ENCODE peak calls at places on chromosomes 13 and 19, in eight cellular contexts. L is AG09309, Z is ascending aorta, E is epithelial cell of proximal tubule, W is astrocyte of the spinal cord, K is fibroblast of pulmonary artery, R is esophagus squamous epithelium, Y is AG04449. Q is an unnamed sample.

GRCh38 chr13:49419292-49419691 is 24.6 kb downstream of the CAB39L start:
- DNase-seq in L (no peak), Z (no peak), E (no peak), W (peak), K (no peak), R (no peak), Y (no peak), Q (no peak)

GRCh38 chr19:55255618-55256423 is 3.0 kb downstream of the PPP6R1 start:
- DNase-seq in L (no peak), Z (no peak), E (no peak), W (no peak), K (peak), R (no peak), Y (no peak), Q (no peak)

GRCh38 chr19:23971598-23971997 is 56.9 kb downstream of the ZNF726 start:
- DNase-seq in L (no peak), Z (no peak), E (no peak), W (no peak), K (no peak), R (no peak), Y (no peak), Q (no peak)

GRCh38 chr13:50075619-50076097 is 60.4 kb downstream of the KCNRG start:
- DNase-seq in L (no peak), Z (no peak), E (no peak), W (peak), K (no peak), R (no peak), Y (no peak), Q (no peak)

GRCh38 chr13:110813646-110814624 is 100.4 kb downstream of the ING1 start:
- DNase-seq in L (no peak), Z (no peak), E (no peak), W (no peak), K (no peak), R (no peak), Y (no peak), Q (no peak)

GRCh38 chr19:887072-887471 is 5.9 kb downstream of the MED16 start:
- DNase-seq in L (peak), Z (no peak), E (no peak), W (peak), K (peak), R (no peak), Y (no peak), Q (no peak)

GRCh38 chr13:112061367-112062046 is 5.4 kb upstream of the SOX1 start:
- DNase-seq in L (no peak), Z (no peak), E (no peak), W (no peak), K (no peak), R (no peak), Y (no peak), Q (no peak)

GRCh38 chr19:19218911-19219310 is 7.2 kb downstream of the NCAN start:
- DNase-seq in L (no peak), Z (no peak), E (no peak), W (no peak), K (no peak), R (no peak), Y (no peak), Q (no peak)

GRCh38 chr13:36358352-36358751 is 12.2 kb upstream of the SPART start:
- DNase-seq in L (no peak), Z (no peak), E (no peak), W (no peak), K (no peak), R (no peak), Y (no peak), Q (no peak)

GRCh38 chr13:25874907-25875306 is 176.9 kb downstream of the SHISA2 start:
- DNase-seq in L (no peak), Z (no peak), E (no peak), W (no peak), K (no peak), R (no peak), Y (no peak), Q (no peak)

GRCh38 chr19:38838208-38838985 is 6.8 kb upstream of the ECH1 start:
- DNase-seq in L (no peak), Z (no peak), E (no peak), W (no peak), K (no peak), R (no peak), Y (no peak), Q (no peak)

GRCh38 chr13:52070929-52071523 is 46.5 kb downstream of the UTP14C start:
- DNase-seq in L (peak), Z (no peak), E (no peak), W (peak), K (peak), R (no peak), Y (no peak), Q (no peak)

GRCh38 chr19:17560205-17560595 is 4.8 kb downstream of the COLGALT1 start:
- DNase-seq in L (peak), Z (no peak), E (no peak), W (peak), K (peak), R (no peak), Y (no peak), Q (no peak)

GRCh38 chr13:34897220-34897619 is 44.9 kb upstream of the NBEA start:
- DNase-seq in L (no peak), Z (no peak), E (no peak), W (no peak), K (no peak), R (no peak), Y (no peak), Q (no peak)

GRCh38 chr13:95035311-95036109 is 265.7 kb downstream of the ABCC4 start:
- DNase-seq in L (no peak), Z (no peak), E (no peak), W (no peak), K (no peak), R (no peak), Y (no peak), Q (no peak)

GRCh38 chr19:18304496-18305312 is 18.2 kb downstream of the LSM4 start:
- DNase-seq in L (no peak), Z (peak), E (no peak), W (peak), K (peak), R (no peak), Y (no peak), Q (peak)

GRCh38 chr19:15236886-15237285 is 4.6 kb upstream of the EPHX3 start:
- DNase-seq in L (no peak), Z (no peak), E (no peak), W (no peak), K (no peak), R (no peak), Y (no peak), Q (no peak)

GRCh38 chr19:40612831-40613668 is 11.9 kb downstream of the LTBP4 start:
- DNase-seq in L (no peak), Z (no peak), E (no peak), W (peak), K (peak), R (peak), Y (no peak), Q (peak)

GRCh38 chr13:104875008-104875762 is 1660.3 kb downstream of the EFNB2 start:
- DNase-seq in L (no peak), Z (no peak), E (no peak), W (no peak), K (no peak), R (no peak), Y (no peak), Q (no peak)

GRCh38 chr13:71968025-71968424 is 101.0 kb upstream of the DACH1 start:
- DNase-seq in L (no peak), Z (no peak), E (no peak), W (peak), K (peak), R (no peak), Y (no peak), Q (no peak)

GRCh38 chr13:51101636-51102218 is 9.3 kb downstream of the C13orf42 start:
- DNase-seq in L (no peak), Z (no peak), E (no peak), W (no peak), K (no peak), R (no peak), Y (no peak), Q (no peak)

GRCh38 chr19:36030264-36031148 is 2.2 kb downstream of the CLIP3 start:
- DNase-seq in L (no peak), Z (no peak), E (peak), W (no peak), K (peak), R (no peak), Y (no peak), Q (no peak)

GRCh38 chr19:2624537-2625091 is 77.9 kb downstream of the GNG7 start:
- DNase-seq in L (no peak), Z (no peak), E (no peak), W (no peak), K (no peak), R (no peak), Y (no peak), Q (no peak)

GRCh38 chr13:49641810-49642291 is 13.5 kb downstream of the ARL11 start:
- DNase-seq in L (peak), Z (no peak), E (no peak), W (peak), K (peak), R (peak), Y (peak), Q (no peak)

GRCh38 chr13:20064128-20064527 is 96.7 kb downstream of the GJA3 start:
- DNase-seq in L (no peak), Z (no peak), E (no peak), W (peak), K (peak), R (no peak), Y (no peak), Q (no peak)

GRCh38 chr19:3510727-3511126 is 4.6 kb downstream of the FZR1 start:
- DNase-seq in L (no peak), Z (no peak), E (no peak), W (no peak), K (no peak), R (no peak), Y (no peak), Q (no peak)

GRCh38 chr13:44220948-44221347 is 152.7 kb upstream of the SERP2 start:
- DNase-seq in L (no peak), Z (no peak), E (no peak), W (no peak), K (no peak), R (no peak), Y (no peak), Q (no peak)

GRCh38 chr13:33014291-33014690 is 1.9 kb upstream of the KL start:
- DNase-seq in L (no peak), Z (no peak), E (no peak), W (no peak), K (no peak), R (no peak), Y (no peak), Q (no peak)
- H3K4me3 ChIP-seq in L (no peak), Z (no peak), E (no peak), W (no peak), K (no peak), R (no peak), Y (no peak), Q (no peak)

GRCh38 chr19:47004012-47004465 is 15.6 kb upstream of the NPAS1 start:
- DNase-seq in L (no peak), Z (no peak), E (no peak), W (no peak), K (no peak), R (no peak), Y (no peak), Q (no peak)
- H3K4me3 ChIP-seq in L (no peak), Z (no peak), E (no peak), W (no peak), K (no peak), R (no peak), Y (no peak), Q (peak)

DNA sequence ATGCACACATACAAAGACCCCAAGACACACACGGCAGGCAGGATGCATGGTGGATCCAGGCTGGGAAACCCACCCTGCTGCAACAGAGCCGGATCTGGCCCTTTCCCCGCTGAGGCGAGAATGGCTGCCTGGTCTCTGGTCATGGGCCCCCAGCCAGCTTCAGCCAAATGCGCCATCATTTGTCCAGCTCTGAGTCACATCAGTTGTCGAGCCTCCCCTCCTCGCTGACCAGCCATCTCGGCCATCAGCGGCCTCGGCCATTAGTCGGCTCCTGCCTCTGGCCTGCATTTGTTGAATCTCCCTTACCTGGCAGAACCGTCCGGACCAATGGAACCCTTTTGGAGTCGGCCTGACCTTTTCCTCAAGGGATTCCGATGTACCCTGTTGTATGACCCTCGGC is 38.5 kb upstream of the POU2F2 start:
- DNase-seq in L (no peak), Z (no peak), E (no peak), W (no peak), K (no peak), R (no peak), Y (no peak), Q (no peak)
- H3K4me3 ChIP-seq in L (no peak), Z (no peak), E (no peak), W (no peak), K (no peak), R (no peak), Y (no peak), Q (no peak)

GRCh38 chr19:46875234-46875633 is 14.4 kb downstream of the ARHGAP35 start:
- DNase-seq in L (no peak), Z (no peak), E (no peak), W (no peak), K (no peak), R (no peak), Y (no peak), Q (no peak)
- H3K4me3 ChIP-seq in L (no peak), Z (no peak), E (no peak), W (no peak), K (no peak), R (no peak), Y (no peak), Q (no peak)

GRCh38 chr13:28097503-28097902 is 2.9 kb downstream of the FLT3 start:
- DNase-seq in L (no peak), Z (no peak), E (no peak), W (no peak), K (no peak), R (no peak), Y (no peak), Q (no peak)

GRCh38 chr13:28100149-28101121 is at the start of gene FLT3:
- DNase-seq in L (no peak), Z (no peak), E (no peak), W (peak), K (peak), R (no peak), Y (no peak), Q (no peak)

GRCh38 chr13:28094311-28094710 is 6.1 kb downstream of the FLT3 start:
- DNase-seq in L (no peak), Z (no peak), E (no peak), W (no peak), K (no peak), R (no peak), Y (no peak), Q (no peak)

GRCh38 chr13:28093871-28094270 is 6.5 kb downstream of the FLT3 start:
- DNase-seq in L (no peak), Z (no peak), E (no peak), W (no peak), K (no peak), R (no peak), Y (no peak), Q (no peak)

DNA sequence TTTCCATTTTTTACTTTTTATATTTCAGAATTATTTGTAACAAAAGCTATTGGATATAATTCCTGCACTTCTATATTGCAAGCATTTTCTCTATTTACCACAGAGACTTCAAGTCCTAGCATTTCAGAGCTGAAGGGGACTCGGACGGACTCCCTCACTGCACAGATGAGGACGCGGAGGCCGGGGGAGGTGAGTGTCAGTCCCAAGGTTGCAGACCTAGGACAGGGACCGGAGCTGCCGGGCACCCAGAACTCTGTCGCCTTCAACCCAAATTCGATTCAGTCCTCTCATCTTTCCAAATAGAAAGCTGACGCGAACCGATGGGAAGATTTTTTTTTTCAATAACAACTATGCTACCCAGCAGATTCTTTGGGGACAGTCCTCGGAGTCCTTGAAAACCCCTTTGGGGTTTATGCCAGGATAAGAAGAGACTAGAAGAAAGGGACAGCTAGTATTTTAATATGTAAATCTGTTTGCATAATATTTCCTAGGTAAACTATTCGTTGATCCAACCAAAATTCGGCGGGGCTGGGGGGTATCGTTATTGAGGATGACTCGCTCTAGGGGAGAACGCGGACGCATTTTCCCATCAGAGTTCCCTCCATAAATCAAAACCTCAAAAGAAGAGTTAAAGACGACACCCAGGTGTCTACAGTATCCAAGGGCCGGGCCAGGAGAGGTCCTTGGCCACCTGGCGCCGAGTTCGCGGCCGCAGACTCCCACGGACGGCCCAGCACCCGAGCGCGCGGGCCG is 804 bp downstream of the FLT3 start:
- DNase-seq in L (no peak), Z (no peak), E (no peak), W (no peak), K (no peak), R (no peak), Y (no peak), Q (no peak)
- H3K4me3 ChIP-seq in L (no peak), Z (peak), E (peak), W (no peak), K (no peak), R (peak), Y (no peak), Q (peak)

GRCh38 chr19:30667746-30668145 is 295.6 kb downstream of the ZNF536 start:
- DNase-seq in L (no peak), Z (no peak), E (no peak), W (no peak), K (no peak), R (no peak), Y (no peak), Q (peak)

GRCh38 chr19:30669329-30670010 is 297.3 kb downstream of the ZNF536 start:
- DNase-seq in L (no peak), Z (no peak), E (no peak), W (peak), K (peak), R (no peak), Y (no peak), Q (peak)

GRCh38 chr19:30670011-30670329 is 297.8 kb downstream of the ZNF536 start:
- DNase-seq in L (no peak), Z (no peak), E (no peak), W (no peak), K (no peak), R (no peak), Y (no peak), Q (peak)

GRCh38 chr19:30667227-30667626 is 295.0 kb downstream of the ZNF536 start:
- DNase-seq in L (no peak), Z (no peak), E (no peak), W (no peak), K (no peak), R (no peak), Y (no peak), Q (peak)

DNA sequence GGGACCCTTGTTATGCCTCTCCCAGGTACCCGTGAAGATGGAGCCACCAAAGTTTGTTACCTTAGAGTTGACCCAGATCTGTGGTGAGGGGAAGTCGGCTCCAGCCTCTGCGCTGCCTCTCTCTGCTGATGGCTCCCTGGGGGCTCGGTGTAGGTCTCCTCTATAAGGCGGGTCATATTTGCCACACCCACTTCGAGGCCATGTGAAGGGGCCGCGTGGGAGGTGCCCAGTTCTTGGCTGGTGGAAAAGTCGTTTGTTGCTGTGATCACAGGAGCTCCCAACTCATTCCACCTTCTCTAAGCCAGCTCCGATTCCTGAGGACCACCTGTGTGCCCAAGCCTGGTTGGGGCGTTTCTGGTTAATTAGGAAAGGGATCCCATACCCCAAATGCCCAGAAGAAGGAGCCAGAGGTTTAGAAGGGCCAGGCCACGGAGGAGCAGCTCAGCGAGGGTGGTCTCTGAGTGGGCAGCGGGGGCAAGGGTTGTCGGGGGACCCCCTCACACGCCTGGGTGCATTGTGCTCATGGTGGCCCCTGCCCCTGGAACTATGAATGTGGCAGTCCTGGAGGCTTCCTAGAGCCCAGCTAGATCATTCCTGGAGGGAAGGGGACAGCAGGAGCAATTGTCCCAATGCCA is 296.5 kb downstream of the ZNF536 start:
- DNase-seq in L (no peak), Z (no peak), E (no peak), W (no peak), K (no peak), R (no peak), Y (no peak), Q (peak)
- H3K4me3 ChIP-seq in L (no peak), Z (no peak), E (no peak), W (no peak), K (no peak), R (no peak), Y (no peak), Q (no peak)

GRCh38 chr19:33192010-33192409 is 2.1 kb upstream of the LRP3 start:
- DNase-seq in L (no peak), Z (no peak), E (no peak), W (no peak), K (no peak), R (no peak), Y (no peak), Q (no peak)

GRCh38 chr19:33194884-33195710 is 967 bp downstream of the LRP3 start:
- DNase-seq in L (no peak), Z (no peak), E (no peak), W (peak), K (peak), R (no peak), Y (no peak), Q (no peak)

GRCh38 chr19:33194527-33194883 is 375 bp downstream of the LRP3 start:
- DNase-seq in L (no peak), Z (no peak), E (no peak), W (no peak), K (no peak), R (no peak), Y (no peak), Q (no peak)

GRCh38 chr19:33193269-33193863 is 764 bp upstream of the LRP3 start:
- DNase-seq in L (no peak), Z (no peak), E (no peak), W (no peak), K (no peak), R (no peak), Y (no peak), Q (no peak)

GRCh38 chr19:33193864-33194362 is at the start of gene LRP3:
- DNase-seq in L (no peak), Z (no peak), E (no peak), W (no peak), K (peak), R (no peak), Y (no peak), Q (no peak)
- H3K4me3 ChIP-seq in L (peak), Z (peak), E (peak), W (peak), K (peak), R (peak), Y (peak), Q (peak)

Q was measured in coronary artery.